ENCODE peak calls at places on chromosomes 7 and 10, in nine cellular contexts. W is GM12892, G is SK-N-SH, D is K562, E is GM12878, T is HCT116, P is breast epithelium, Y is stomach, N is H1. M is an unnamed sample.

GRCh38 chr10:80407836-80408197 is 534 bp upstream of the PRXL2A start:
- DNase-seq in T (peak; percentile 37), P (no peak), W (no peak), G (peak; percentile 65), D (no peak), E (no peak), Y (no peak), N (peak; percentile 57), M (peak; percentile 48)

GRCh38 chr10:18340496-18341051 is 200.3 kb downstream of the CACNB2 start:
- DNase-seq in N (no peak), P (no peak), E (no peak), Y (no peak), G (no peak), T (no peak), D (no peak), W (no peak), M (no peak)

GRCh38 chr7:142689439-142690168 is 59.7 kb upstream of the PRSS1 start:
- DNase-seq in Y (no peak), W (no peak), E (no peak), G (no peak), N (no peak), D (no peak), T (no peak), P (no peak), M (no peak)

GRCh38 chr7:111705807-111706206 is 143.5 kb upstream of the IMMP2L start:
- DNase-seq in D (no peak), Y (no peak), E (no peak), P (no peak), W (no peak), T (no peak), N (no peak), G (no peak), M (no peak)

GRCh38 chr10:33052915-33053810 is 95.1 kb upstream of the ITGB1 start:
- DNase-seq in T (no peak), G (no peak), E (no peak), W (no peak), D (no peak), P (no peak), N (no peak), Y (no peak), M (no peak)

GRCh38 chr10:104642311-104643022 is 1.4 kb downstream of the SORCS3 start:
- DNase-seq in G (peak; percentile 88), W (no peak), D (peak; percentile 7), E (no peak), N (peak; percentile 96), P (no peak), Y (no peak), T (no peak), M (no peak)

GRCh38 chr10:128035557-128035973 is 90.7 kb downstream of the MKI67 start:
- DNase-seq in Y (peak; percentile 64), E (no peak), N (peak; percentile 95), W (peak; percentile 49), D (peak; percentile 64), G (peak; percentile 70), P (peak; percentile 33), T (peak; percentile 21), M (peak; percentile 68)

GRCh38 chr10:133218891-133219290 is 11.1 kb upstream of the UTF1 start:
- DNase-seq in N (no peak), Y (no peak), D (no peak), W (no peak), G (no peak), P (no peak), E (no peak), T (no peak), M (no peak)

GRCh38 chr10:11304906-11305585 is 287.4 kb downstream of the CELF2 start:
- DNase-seq in T (no peak), W (no peak), D (no peak), N (no peak), P (no peak), Y (no peak), E (no peak), G (no peak), M (no peak)

GRCh38 chr7:131109011-131109756 is 218.5 kb upstream of the MKLN1 start:
- DNase-seq in P (no peak), W (no peak), Y (no peak), D (peak; percentile 53), T (no peak), G (no peak), E (no peak), N (no peak), M (no peak)

GRCh38 chr7:131110294-131111080 is 217.2 kb upstream of the MKLN1 start:
- DNase-seq in G (no peak), W (no peak), P (peak; percentile 37), D (no peak), N (peak; percentile 61), E (no peak), T (no peak), Y (no peak), M (peak; percentile 21)

GRCh38 chr7:131111081-131111576 is 216.5 kb upstream of the MKLN1 start:
- DNase-seq in Y (no peak), P (no peak), N (no peak), E (no peak), W (no peak), T (no peak), G (peak; percentile 34), D (no peak), M (peak; percentile 15)

GRCh38 chr7:131108212-131108980 is 219.3 kb upstream of the MKLN1 start:
- DNase-seq in E (no peak), N (no peak), P (no peak), Y (no peak), T (no peak), D (no peak), W (no peak), G (no peak), M (peak; percentile 19)

DNA sequence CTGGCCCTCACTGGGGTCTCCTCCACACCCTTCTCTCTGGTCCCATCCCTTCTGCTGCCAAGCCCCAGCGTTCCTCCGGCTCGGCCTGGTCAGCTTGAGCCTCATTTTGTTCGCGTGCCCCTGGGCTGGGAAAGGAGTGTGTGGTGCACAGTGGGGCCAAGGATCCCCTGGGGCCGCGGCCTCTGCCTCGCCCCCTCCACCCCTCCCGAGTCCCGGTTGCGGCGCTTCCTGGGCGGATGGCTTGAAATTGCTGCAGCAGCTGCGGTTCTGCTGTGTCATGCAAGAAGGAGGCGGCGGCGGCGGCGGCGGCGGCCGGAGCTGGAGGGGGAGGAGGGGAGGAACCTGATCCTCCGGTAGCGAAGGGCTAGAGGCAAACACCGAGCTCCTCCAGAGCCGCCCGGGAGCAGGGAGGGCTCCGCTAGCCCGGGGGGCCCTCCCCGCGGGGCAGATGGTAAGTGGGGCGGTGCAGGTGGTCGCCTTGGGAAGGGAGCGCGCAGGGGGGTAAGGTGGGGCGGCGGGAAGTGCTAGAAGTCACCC is 217.9 kb upstream of the MKLN1 start:
- DNase-seq in N (peak; percentile 75), D (peak; percentile 92), T (no peak), P (peak; percentile 61), Y (peak; percentile 77), W (peak; percentile 48), G (peak; percentile 86), E (no peak), M (peak; percentile 87)
- TF ChIP-seq POLR2AphosphoS5 in N (no peak), D (peak; percentile 49), T (no peak), P (peak; percentile 52), Y (peak; percentile 71), W (no peak), G (peak; percentile 68), E (no peak), M (peak; percentile 81)

GRCh38 chr10:107814865-107815487 is 650.5 kb upstream of the SORCS1 start:
- DNase-seq in N (peak; percentile 69), G (peak; percentile 54), E (peak; percentile 20), T (no peak), P (no peak), D (no peak), W (no peak), Y (peak; percentile 34), M (peak; percentile 70)

GRCh38 chr10:107813396-107813795 is 648.9 kb upstream of the SORCS1 start:
- DNase-seq in G (no peak), Y (no peak), P (no peak), T (no peak), N (no peak), D (no peak), W (no peak), E (no peak), M (no peak)

GRCh38 chr10:107806006-107806405 is 641.5 kb upstream of the SORCS1 start:
- DNase-seq in T (no peak), Y (no peak), N (no peak), G (no peak), E (no peak), D (no peak), W (no peak), P (no peak), M (no peak)

DNA sequence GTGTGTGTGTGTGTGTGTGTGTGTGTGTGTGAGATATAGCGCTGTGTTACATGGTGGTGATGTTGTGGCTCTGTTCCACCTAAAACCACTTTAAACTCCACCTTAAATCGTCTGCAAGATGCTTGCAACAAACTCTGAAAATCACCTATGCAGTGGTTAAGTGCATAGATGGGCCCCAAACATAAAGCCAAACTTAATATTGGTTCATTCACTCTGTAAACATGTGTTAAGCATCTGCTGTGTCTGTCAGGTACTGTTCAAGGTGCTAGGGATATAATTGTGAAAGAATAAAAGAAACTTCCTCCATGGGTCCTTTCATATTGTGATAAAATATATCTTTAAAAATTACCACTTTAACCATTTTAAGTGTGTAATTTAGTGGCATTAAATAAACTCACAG is 645.4 kb upstream of the SORCS1 start:
- DNase-seq in Y (no peak), T (no peak), G (no peak), E (no peak), P (no peak), W (no peak), N (no peak), D (no peak), M (no peak)
- TF ChIP-seq POLR2AphosphoS5 in Y (no peak), T (no peak), G (no peak), E (no peak), P (no peak), W (no peak), N (no peak), D (no peak), M (no peak)

GRCh38 chr10:74206727-74207126 is 55.7 kb downstream of the ADK start:
- DNase-seq in T (no peak), N (no peak), E (no peak), W (no peak), D (no peak), G (no peak), Y (peak; percentile 78), P (peak; percentile 63), M (no peak)
- TF ChIP-seq POLR2AphosphoS5 in T (no peak), N (no peak), E (no peak), W (no peak), D (no peak), G (no peak), Y (no peak), P (no peak), M (no peak)

DNA sequence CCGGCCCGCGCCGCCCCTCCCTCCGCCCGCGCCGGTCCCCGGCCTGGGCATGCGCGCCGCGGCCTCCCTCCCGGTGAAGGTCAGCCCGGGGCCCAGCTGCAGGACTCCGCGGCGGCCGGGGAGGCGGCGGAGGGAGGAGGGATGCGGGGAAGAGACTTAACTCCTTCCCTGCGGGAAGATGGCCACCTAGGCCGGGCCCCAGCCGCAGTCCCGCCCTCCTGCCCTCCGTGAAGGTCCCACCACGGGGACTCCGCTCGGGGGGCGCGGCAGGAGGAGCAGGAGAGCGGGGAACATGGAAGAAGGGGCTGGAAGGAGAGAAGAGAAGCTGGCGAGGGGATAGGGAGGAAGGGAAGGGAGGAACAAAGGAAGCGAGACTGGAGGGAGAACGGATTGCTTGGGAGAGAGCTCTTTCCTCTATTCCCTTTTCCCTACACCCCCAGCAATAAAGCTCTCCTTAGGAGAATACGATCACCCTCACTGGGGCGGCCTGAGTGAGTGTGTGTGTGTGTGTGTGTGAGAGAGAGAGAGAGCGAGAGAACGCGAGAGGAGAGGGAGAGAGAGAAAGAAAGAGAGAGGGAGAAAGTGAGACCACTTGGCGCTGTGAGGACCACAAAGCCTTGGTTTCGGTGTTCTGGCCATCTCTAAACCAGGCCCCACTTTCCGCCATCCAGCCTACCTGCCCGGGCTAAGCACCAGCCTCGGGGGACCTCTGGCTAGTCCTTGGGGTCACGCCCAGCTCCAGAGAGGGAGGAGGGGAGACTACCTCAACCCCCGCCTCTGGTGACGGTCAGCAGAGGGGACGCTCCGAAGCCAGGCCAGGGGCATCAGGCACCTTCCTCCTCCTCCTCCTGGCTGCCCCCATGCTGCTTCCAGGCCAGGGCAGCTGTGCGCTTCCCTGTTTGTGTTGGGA is 3.7 kb upstream of the SMARCD3 start:
- DNase-seq in W (no peak), T (no peak), N (peak; percentile 77), D (peak; percentile 97), P (no peak), Y (peak; percentile 70), G (peak; percentile 100), E (no peak), M (peak; percentile 54)
- TF ChIP-seq POLR2AphosphoS5 in W (no peak), T (peak; percentile 67), N (no peak), D (no peak), P (no peak), Y (peak; percentile 35), G (peak; percentile 34), E (no peak), M (no peak)